ENCODE peak calls at places on chromosomes 13 and 19, in four cellular contexts. Z is NCI-H774, P is caudate nucleus, W is germinal center. K is an unnamed sample.

GRCh38 chr19:51751655-51752054 is at the start of gene FPR1:
- DNase-seq in W (peak; percentile 15), P (no peak), Z (no peak), K (no peak)

GRCh38 chr13:76725211-76725610 is 161.0 kb downstream of the KCTD12 start:
- DNase-seq in Z (no peak), P (no peak), W (no peak), K (no peak)

GRCh38 chr19:33804021-33804799 is 7.5 kb downstream of the KCTD15 start:
- DNase-seq in W (no peak), P (peak; percentile 30), Z (no peak), K (no peak)

GRCh38 chr19:1070576-1070930 is 3.6 kb downstream of the ARHGAP45 start:
- DNase-seq in P (no peak), Z (no peak), W (no peak), K (no peak)

GRCh38 chr19:6765738-6766356 is 1.4 kb downstream of the SH2D3A start:
- DNase-seq in P (no peak), W (no peak), Z (peak; percentile 50), K (no peak)

GRCh38 chr13:60970736-60971135 is 444.9 kb downstream of the PCDH20 start:
- DNase-seq in P (no peak), Z (no peak), W (no peak), K (no peak)

GRCh38 chr13:26867451-26868067 is 107.0 kb upstream of the GPR12 start:
- DNase-seq in Z (no peak), W (peak; percentile 6), P (no peak), K (no peak)

GRCh38 chr13:30802501-30802900 is 67.2 kb downstream of the ALOX5AP start:
- DNase-seq in Z (no peak), P (no peak), W (no peak), K (no peak)

GRCh38 chr19:47005873-47006272 is 13.8 kb upstream of the NPAS1 start:
- DNase-seq in P (no peak), Z (peak; percentile 36), W (no peak), K (no peak)

GRCh38 chr19:370641-371330 is 26.2 kb upstream of the MIER2 start:
- DNase-seq in P (no peak), Z (no peak), W (no peak), K (no peak)

GRCh38 chr19:52391135-52391534 is 6.5 kb upstream of the ZNF528 start:
- DNase-seq in Z (no peak), W (no peak), P (no peak), K (no peak)

GRCh38 chr13:40149611-40150283 is 494.3 kb downstream of the COG6 start:
- DNase-seq in P (peak; percentile 14), Z (no peak), W (no peak), K (no peak)

GRCh38 chr19:50214699-50215543 is 11.5 kb downstream of the MYH14 start:
- DNase-seq in P (no peak), Z (no peak), W (no peak), K (no peak)

GRCh38 chr13:74203576-74203975 is 69.4 kb upstream of the KLF12 start:
- DNase-seq in P (no peak), W (no peak), Z (no peak), K (no peak)

GRCh38 chr13:49329831-49330545 is 82.3 kb downstream of the CDADC1 start:
- DNase-seq in Z (no peak), W (no peak), P (no peak), K (no peak)

GRCh38 chr19:47099576-47100050 is 14.0 kb downstream of the ZC3H4 start:
- DNase-seq in P (no peak), Z (no peak), W (no peak), K (no peak)

GRCh38 chr19:39738809-39739208 is 980 bp upstream of the CLC start:
- DNase-seq in P (no peak), W (no peak), Z (no peak), K (no peak)

GRCh38 chr19:17324357-17325114 is 10.1 kb downstream of the ANO8 start:
- DNase-seq in Z (no peak), P (no peak), W (no peak), K (no peak)

GRCh38 chr13:35954207-35954560 is 177.0 kb downstream of the DCLK1 start:
- DNase-seq in P (no peak), W (no peak), Z (no peak), K (peak; percentile 51)

GRCh38 chr19:57249329-57249728 is 8.9 kb downstream of the ZNF805 start:
- DNase-seq in Z (no peak), W (no peak), P (no peak), K (no peak)

GRCh38 chr19:30357580-30357954 is 14.6 kb upstream of the ZNF536 start:
- DNase-seq in P (no peak), W (no peak), Z (no peak), K (no peak)

GRCh38 chr19:15672580-15673175 is at the start of gene CYP4F12:
- DNase-seq in W (no peak), Z (peak; percentile 19), P (no peak), K (no peak)

GRCh38 chr19:47646924-47647323 is 38.0 kb downstream of the BICRA start:
- DNase-seq in W (no peak), P (no peak), Z (no peak), K (no peak)

GRCh38 chr13:94712812-94713555 is 639 bp upstream of the SOX21 start:
- DNase-seq in Z (peak; percentile 56), W (no peak), P (peak; percentile 40), K (peak; percentile 59)

GRCh38 chr19:43747557-43748204 is 7.1 kb downstream of the SMG9 start:
- DNase-seq in W (no peak), Z (no peak), P (no peak), K (no peak)

GRCh38 chr13:58573742-58574141 is 942.2 kb downstream of the PCDH17 start:
- DNase-seq in P (no peak), Z (no peak), W (no peak), K (no peak)

GRCh38 chr19:54653181-54653809 is 9.5 kb upstream of the LILRB4 start:
- DNase-seq in Z (peak; percentile 2), W (peak; percentile 63), P (no peak), K (no peak)

GRCh38 chr13:74134226-74134776 is at the start of gene KLF12:
- DNase-seq in W (peak; percentile 92), Z (peak; percentile 68), P (peak; percentile 79), K (peak; percentile 93)

GRCh38 chr19:35033067-35034004 is 3.1 kb downstream of the SCN1B start:
- DNase-seq in W (no peak), P (no peak), Z (no peak), K (no peak)

GRCh38 chr13:110442946-110443632 is 118.4 kb downstream of the RAB20 start:
- DNase-seq in P (no peak), Z (no peak), W (no peak), K (no peak)

GRCh38 chr19:15893498-15893897 is 4.4 kb downstream of the CYP4F2 start:
- DNase-seq in W (no peak), P (no peak), Z (no peak), K (no peak)

GRCh38 chr19:18450934-18451836 is 13.3 kb upstream of the ISYNA1 start:
- DNase-seq in W (peak; percentile 82), P (peak; percentile 75), Z (peak; percentile 54), K (peak; percentile 46)

GRCh38 chr19:17097593-17098126 is 22.1 kb downstream of the MYO9B start:
- DNase-seq in P (no peak), Z (no peak), W (no peak), K (no peak)

GRCh38 chr19:57338798-57339378 is 12.2 kb upstream of the ZNF304 start:
- DNase-seq in Z (no peak), P (no peak), W (no peak), K (no peak)

GRCh38 chr13:47144782-47145181 is 247.9 kb upstream of the HTR2A start:
- DNase-seq in W (no peak), Z (no peak), P (no peak), K (no peak)

K was measured in NCI-H1092.